ENCODE peak calls at places on chromosomes 6 and 20, in eight cellular contexts. L is immature natural killer cell; V is activated T-cell treated with anti-CD3 and anti-CD28 coated beads, Interleukin-2, amount 50 U/mL, for 48 hours; I is fibroblast of lung; G is EH; U is activated T-helper 1 cell treated with anti-CD3 and anti-CD28 coated beads, Interleukin-2, amount 50 U/mL, for 16 hours; P is NCI-H69; B is choroid plexus epithelial cell. J is an unnamed sample.

GRCh38 chr6:153849072-153849759 is 189.8 kb upstream of the OPRM1 start:
- DNase-seq in I (no peak), V (no peak), P (no peak), B (peak), G (no peak), U (no peak), L (no peak), J (no peak)

GRCh38 chr6:15441215-15441868 is 195.5 kb downstream of the JARID2 start:
- DNase-seq in B (peak), V (peak), I (peak), P (peak), L (peak), U (no peak), G (peak), J (no peak)

GRCh38 chr6:160881409-160881808 is 110.2 kb upstream of the MAP3K4 start:
- DNase-seq in P (peak), I (no peak), V (no peak), U (no peak), B (no peak), L (no peak), G (no peak), J (no peak)

GRCh38 chr20:10558635-10559187 is 115.1 kb downstream of the JAG1 start:
- DNase-seq in G (peak), V (peak), B (peak), L (peak), I (peak), U (no peak), P (no peak), J (no peak)

GRCh38 chr6:156832166-156832743 is 55.1 kb downstream of the ARID1B start:
- DNase-seq in V (no peak), B (peak), L (no peak), G (peak), P (peak), I (peak), U (no peak), J (no peak)

GRCh38 chr20:49165611-49166010 is 22.5 kb downstream of the STAU1 start:
- DNase-seq in B (no peak), V (peak), L (no peak), G (no peak), P (no peak), U (no peak), I (no peak), J (no peak)

GRCh38 chr6:141510803-141511202 is 621.9 kb upstream of the GJE1 start:
- DNase-seq in B (peak), U (no peak), G (no peak), L (no peak), I (peak), P (no peak), V (no peak), J (no peak)

GRCh38 chr6:62652692-62653328 is 366.8 kb upstream of the KHDRBS2 start:
- DNase-seq in P (peak), U (no peak), I (peak), V (no peak), L (no peak), G (no peak), B (peak), J (no peak)

GRCh38 chr6:44275749-44276648 is 5.7 kb downstream of the TMEM151B start:
- DNase-seq in B (no peak), P (no peak), L (no peak), G (no peak), U (no peak), I (no peak), V (no peak), J (no peak)

GRCh38 chr6:139243531-139243930 is 48.3 kb downstream of the TXLNB start:
- DNase-seq in U (no peak), P (peak), L (no peak), I (peak), B (peak), G (peak), V (no peak), J (no peak)

GRCh38 chr6:111586554-111586953 is 19.1 kb downstream of the TRAF3IP2 start:
- DNase-seq in G (no peak), P (peak), I (no peak), U (no peak), B (no peak), L (no peak), V (no peak), J (no peak)

GRCh38 chr6:6940031-6940664 is 167.6 kb upstream of the RREB1 start:
- DNase-seq in L (no peak), I (no peak), G (no peak), P (no peak), U (no peak), V (no peak), B (no peak), J (no peak)

GRCh38 chr6:146154197-146154596 is 125.3 kb downstream of the GRM1 start:
- DNase-seq in G (no peak), P (no peak), B (no peak), V (no peak), U (no peak), L (no peak), I (peak), J (no peak)

GRCh38 chr20:43341541-43341940 is 116.2 kb upstream of the SRSF6 start:
- DNase-seq in P (no peak), U (no peak), G (no peak), I (no peak), B (no peak), L (no peak), V (no peak), J (no peak)

GRCh38 chr6:54020311-54020710 is 90.9 kb upstream of the MLIP start:
- DNase-seq in L (no peak), P (peak), G (peak), B (peak), U (no peak), I (no peak), V (no peak), J (no peak)

GRCh38 chr6:15152720-15153119 is 93.1 kb upstream of the JARID2 start:
- DNase-seq in I (no peak), G (peak), U (no peak), L (no peak), B (no peak), V (no peak), P (no peak), J (no peak)

GRCh38 chr6:26249959-26250805 is 114.8 kb upstream of the BTN3A2 start:
- DNase-seq in G (peak), U (peak), B (peak), I (peak), P (peak), V (peak), L (peak), J (no peak)

GRCh38 chr6:46325561-46326525 is 155.1 kb upstream of the ENPP5 start:
- DNase-seq in B (peak), G (peak), P (peak), U (no peak), I (peak), L (peak), V (no peak), J (no peak)

GRCh38 chr20:53984354-53984753 is 86.0 kb downstream of the BCAS1 start:
- DNase-seq in I (peak), U (no peak), V (no peak), L (no peak), G (peak), P (no peak), B (no peak), J (no peak)

GRCh38 chr6:150900049-150900448 is 34.5 kb downstream of the MTHFD1L start:
- DNase-seq in P (peak), L (no peak), B (no peak), V (no peak), I (peak), U (no peak), G (peak), J (no peak)

GRCh38 chr6:162336359-162336758 is 391.2 kb downstream of the PRKN start:
- DNase-seq in G (no peak), L (no peak), I (no peak), B (no peak), V (no peak), P (no peak), U (no peak), J (no peak)

GRCh38 chr6:70183512-70183911 is 119.4 kb downstream of the COL9A1 start:
- DNase-seq in V (no peak), G (no peak), U (no peak), I (no peak), B (no peak), P (no peak), L (no peak), J (no peak)

GRCh38 chr6:44932651-44933091 is 395.5 kb upstream of the RUNX2 start:
- DNase-seq in L (peak), U (no peak), B (no peak), V (no peak), P (no peak), G (no peak), I (no peak), J (no peak)

GRCh38 chr20:53581444-53582311 is 12.0 kb downstream of the ZNF217 start:
- DNase-seq in I (no peak), B (no peak), U (no peak), G (no peak), V (peak), L (no peak), P (no peak), J (no peak)

GRCh38 chr6:149014631-149015171 is 267.9 kb downstream of the UST start:
- DNase-seq in I (peak), P (no peak), U (no peak), G (peak), L (no peak), V (no peak), B (peak), J (no peak)

GRCh38 chr20:16381444-16381843 is 191.8 kb downstream of the KIF16B start:
- DNase-seq in I (no peak), U (no peak), P (no peak), B (peak), V (no peak), L (no peak), G (no peak), J (no peak)

GRCh38 chr6:72788188-72788587 is 166.3 kb downstream of the KCNQ5 start:
- DNase-seq in G (peak), B (peak), V (no peak), L (no peak), P (no peak), U (no peak), I (peak), J (no peak)

GRCh38 chr20:37911838-37912273 is 8.9 kb downstream of the VSTM2L start:
- DNase-seq in U (no peak), P (peak), B (peak), V (no peak), G (peak), I (peak), L (no peak), J (no peak)

GRCh38 chr6:167493961-167494697 is 169.2 kb downstream of the TTLL2 start:
- DNase-seq in G (no peak), L (no peak), I (no peak), B (no peak), V (no peak), P (no peak), U (no peak), J (no peak)

GRCh38 chr20:4084096-4084495 is 68.7 kb upstream of the RNF24 start:
- DNase-seq in V (no peak), U (no peak), P (no peak), L (no peak), G (no peak), I (no peak), B (no peak), J (no peak)

GRCh38 chr6:3908223-3908622 is 59.0 kb downstream of the FAM50B start:
- DNase-seq in B (no peak), L (no peak), V (no peak), U (no peak), I (no peak), G (no peak), P (no peak), J (no peak)

GRCh38 chr6:170032706-170033309 is 258.1 kb downstream of the DLL1 start:
- DNase-seq in G (no peak), U (no peak), L (no peak), B (no peak), V (no peak), I (no peak), P (no peak), J (peak)

GRCh38 chr6:32847004-32847403 is 3.2 kb upstream of the PSMB8 start:
- DNase-seq in I (no peak), V (no peak), P (no peak), L (no peak), B (no peak), U (no peak), G (no peak), J (no peak)

GRCh38 chr20:3739054-3739925 is 6.8 kb downstream of the HSPA12B start:
- DNase-seq in P (peak), B (no peak), V (no peak), L (no peak), G (no peak), I (no peak), U (no peak), J (no peak)

GRCh38 chr6:146028250-146028789 is 542 bp upstream of the GRM1 start:
- DNase-seq in G (peak), L (peak), I (peak), B (peak), U (no peak), P (peak), V (peak), J (no peak)

GRCh38 chr6:93104195-93104817 is 315.1 kb downstream of the EPHA7 start:
- DNase-seq in P (no peak), V (no peak), I (no peak), U (no peak), B (peak), L (no peak), G (no peak), J (no peak)

GRCh38 chr6:123380257-123380656 is 256.5 kb downstream of the TRDN start:
- DNase-seq in B (peak), P (peak), L (no peak), I (peak), G (no peak), V (no peak), U (no peak), J (no peak)

J was measured in vagina.